ENCODE peak calls at places on chromosome 12, in seven cellular contexts. W is T47D; X is ovary; Y is NCI-H774; T is HL-60; A is activated naive CD4-positive, alpha-beta T cell treated with anti-CD3 and anti-CD28 coated beads for 36 hours; F is heart left ventricle. C is an unnamed sample.

GRCh38 chr12:6219980-6220379 is 19.8 kb downstream of the CD9 start:
- DNase-seq in W (no peak), X (no peak), Y (no peak), T (no peak), A (no peak), F (peak; percentile 47), C (no peak)

GRCh38 chr12:75816892-75817291 is 214.7 kb downstream of the PHLDA1 start:
- DNase-seq in W (peak; percentile 27), X (no peak), Y (no peak), T (no peak), A (no peak), F (no peak), C (no peak)

GRCh38 chr12:105477873-105478272 is 147.4 kb downstream of the C12orf75 start:
- DNase-seq in W (no peak), X (no peak), Y (peak; percentile 80), T (no peak), A (no peak), F (no peak), C (no peak)

GRCh38 chr12:110247340-110248095 is 33.5 kb upstream of the ATP2A2 start:
- DNase-seq in W (peak; percentile 93), X (peak; percentile 53), Y (no peak), T (no peak), A (no peak), F (no peak), C (no peak)

GRCh38 chr12:81573228-81573627 is 185.9 kb downstream of the PPFIA2 start:
- DNase-seq in W (no peak), X (no peak), Y (no peak), T (no peak), A (no peak), F (no peak), C (no peak)

GRCh38 chr12:57751432-57751787 is 700 bp downstream of the CDK4 start:
- DNase-seq in W (no peak), X (no peak), Y (no peak), T (no peak), A (no peak), F (no peak), C (no peak)

GRCh38 chr12:124352839-124353238 is 57.9 kb downstream of the RFLNA start:
- DNase-seq in W (no peak), X (no peak), Y (no peak), T (peak; percentile 90), A (no peak), F (no peak), C (no peak)

GRCh38 chr12:119772431-119772830 is 104.5 kb downstream of the PRKAB1 start:
- DNase-seq in W (no peak), X (no peak), Y (no peak), T (no peak), A (no peak), F (no peak), C (no peak)

GRCh38 chr12:109461846-109462766 is 15.0 kb downstream of the KCTD10 start:
- DNase-seq in W (peak; percentile 83), X (peak; percentile 87), Y (no peak), T (no peak), A (no peak), F (peak; percentile 91), C (peak; percentile 91)

GRCh38 chr12:126493366-126494108 is 1428.3 kb downstream of the AACS start:
- DNase-seq in W (peak; percentile 35), X (no peak), Y (no peak), T (no peak), A (no peak), F (no peak), C (no peak)